ENCODE peak calls at places on chromosome 11, in four cellular contexts. L, R, M and J are unnamed samples.

GRCh38 chr11:46560300-46561025 is 33.4 kb downstream of the AMBRA1 start:
- DNase-seq in R (no peak), M (no peak), L (peak), J (no peak)

GRCh38 chr11:35318977-35319925 is 100.1 kb downstream of the SLC1A2 start:
- DNase-seq in M (no peak), R (no peak), L (no peak), J (no peak)

GRCh38 chr11:62999156-62999555 is 14.4 kb upstream of the SLC22A6 start:
- DNase-seq in R (no peak), M (no peak), L (no peak), J (no peak)

GRCh38 chr11:33065445-33066178 is 26.2 kb downstream of the TCP11L1 start:
- DNase-seq in L (peak), M (peak), R (no peak), J (peak)

GRCh38 chr11:23205156-23205871 is 345.0 kb upstream of the CCDC179 start:
- DNase-seq in M (no peak), L (no peak), R (no peak), J (no peak)

GRCh38 chr11:9070740-9071476 is 20.5 kb downstream of the SCUBE2 start:
- DNase-seq in L (no peak), M (no peak), R (peak), J (peak)

GRCh38 chr11:69812927-69813326 is 6.3 kb downstream of the FGF3 start:
- DNase-seq in L (no peak), M (no peak), R (no peak), J (no peak)

GRCh38 chr11:44564653-44565007 is 833 bp upstream of the CD82 start:
- DNase-seq in L (peak), M (no peak), R (peak), J (no peak)

GRCh38 chr11:27563201-27563600 is 56.6 kb upstream of the LIN7C start:
- DNase-seq in L (no peak), R (no peak), M (no peak), J (no peak)

GRCh38 chr11:90845126-90845525 is 622.3 kb upstream of the CHORDC1 start:
- DNase-seq in M (no peak), L (no peak), R (no peak), J (no peak)

GRCh38 chr11:14125529-14125928 is 163.0 kb downstream of the SPON1 start:
- DNase-seq in M (no peak), R (no peak), L (no peak), J (no peak)

GRCh38 chr11:111778047-111778558 is 11.9 kb upstream of the PPP2R1B start:
- DNase-seq in M (no peak), R (no peak), L (no peak), J (no peak)

GRCh38 chr11:2795491-2795991 is 90.0 kb downstream of the CDKN1C start:
- DNase-seq in L (no peak), R (no peak), M (no peak), J (peak)

GRCh38 chr11:92424281-92424680 is 199.7 kb downstream of the FAT3 start:
- DNase-seq in L (no peak), M (no peak), R (no peak), J (no peak)

GRCh38 chr11:61362542-61362875 is 335 bp downstream of the TMEM138 start:
- DNase-seq in R (no peak), L (peak), M (peak), J (no peak)

GRCh38 chr11:88213406-88213805 is 38.2 kb upstream of the RAB38 start:
- DNase-seq in R (no peak), L (no peak), M (no peak), J (no peak)

GRCh38 chr11:122672892-122673291 is 17.4 kb downstream of the UBASH3B start:
- DNase-seq in L (no peak), R (no peak), M (no peak), J (no peak)

GRCh38 chr11:15920856-15921629 is 435.3 kb downstream of the SOX6 start:
- DNase-seq in L (no peak), M (no peak), R (peak), J (no peak)

GRCh38 chr11:95831198-95831883 is 41.0 kb downstream of the CEP57 start:
- DNase-seq in M (no peak), R (no peak), L (no peak), J (no peak)

GRCh38 chr11:120400564-120401364 is 64.6 kb downstream of the ARHGEF12 start:
- DNase-seq in L (peak), M (no peak), R (no peak), J (no peak)

GRCh38 chr11:69461272-69461962 is 20.0 kb upstream of the LINC01488 start:
- DNase-seq in L (no peak), M (no peak), R (no peak), J (no peak)